ENCODE peak calls at places on chromosomes 4 and X, in nine cellular contexts. L is sigmoid colon, W is cardiac fibroblast, M is type B pancreatic cell, F is epithelial cell of proximal tubule, P is left ventricle myocardium inferior, Q is pancreas, X is fibroblast of pulmonary artery, E is GM20000. Z is an unnamed sample.

GRCh38 chr4:151418856-151419255 is 9.9 kb downstream of the FHIP1A start:
- DNase-seq in L (no peak), W (no peak), M (no peak), F (no peak), P (no peak), Q (no peak), X (no peak), E (no peak), Z (no peak)

GRCh38 chr4:147958459-147959065 is 226.7 kb downstream of the ARHGAP10 start:
- DNase-seq in L (no peak), W (no peak), M (no peak), F (no peak), P (no peak), Q (no peak), X (no peak), E (no peak), Z (no peak)

GRCh38 chr4:169208090-169208455 is 62.7 kb downstream of the SH3RF1 start:
- DNase-seq in L (no peak), W (peak; percentile 52), M (no peak), F (no peak), P (no peak), Q (no peak), X (no peak), E (no peak), Z (no peak)

GRCh38 chrX:153766098-153766817 is 2.2 kb downstream of the PLXNB3 start:
- DNase-seq in L (peak; percentile 77), W (peak; percentile 70), M (no peak), F (no peak), P (no peak), Q (peak; percentile 7), X (peak; percentile 63), E (no peak), Z (no peak)

GRCh38 chrX:128287693-128288092 is 235.5 kb upstream of the ACTRT1 start:
- DNase-seq in L (no peak), W (no peak), M (no peak), F (no peak), P (no peak), Q (no peak), X (no peak), E (no peak), Z (no peak)

GRCh38 chr4:11624370-11624769 is 195.7 kb upstream of the HS3ST1 start:
- DNase-seq in L (no peak), W (no peak), M (no peak), F (no peak), P (no peak), Q (no peak), X (no peak), E (no peak), Z (no peak)

GRCh38 chr4:80266902-80267380 is 477 bp downstream of the FGF5 start:
- DNase-seq in L (no peak), W (peak; percentile 56), M (no peak), F (no peak), P (no peak), Q (no peak), X (peak; percentile 61), E (no peak), Z (peak; percentile 84)

GRCh38 chr4:78704981-78705757 is 71.0 kb upstream of the BMP2K start:
- DNase-seq in L (no peak), W (peak; percentile 69), M (no peak), F (peak; percentile 45), P (no peak), Q (no peak), X (no peak), E (no peak), Z (no peak)

GRCh38 chr4:46393606-46394005 is 3.7 kb upstream of the GABRA2 start:
- DNase-seq in L (no peak), W (no peak), M (no peak), F (no peak), P (no peak), Q (no peak), X (no peak), E (no peak), Z (no peak)

GRCh38 chr4:46404961-46405360 is 15.0 kb upstream of the GABRA2 start:
- DNase-seq in L (no peak), W (no peak), M (no peak), F (no peak), P (no peak), Q (no peak), X (peak; percentile 14), E (no peak), Z (no peak)

GRCh38 chr4:46399440-46399839 is 9.5 kb upstream of the GABRA2 start:
- DNase-seq in L (no peak), W (no peak), M (no peak), F (no peak), P (no peak), Q (no peak), X (no peak), E (no peak), Z (no peak)
- TF ChIP-seq CTCF in L (no peak), W (no peak), M (no peak), F (no peak), P (no peak), Q (no peak), X (no peak), E (no peak), Z (no peak)

DNA sequence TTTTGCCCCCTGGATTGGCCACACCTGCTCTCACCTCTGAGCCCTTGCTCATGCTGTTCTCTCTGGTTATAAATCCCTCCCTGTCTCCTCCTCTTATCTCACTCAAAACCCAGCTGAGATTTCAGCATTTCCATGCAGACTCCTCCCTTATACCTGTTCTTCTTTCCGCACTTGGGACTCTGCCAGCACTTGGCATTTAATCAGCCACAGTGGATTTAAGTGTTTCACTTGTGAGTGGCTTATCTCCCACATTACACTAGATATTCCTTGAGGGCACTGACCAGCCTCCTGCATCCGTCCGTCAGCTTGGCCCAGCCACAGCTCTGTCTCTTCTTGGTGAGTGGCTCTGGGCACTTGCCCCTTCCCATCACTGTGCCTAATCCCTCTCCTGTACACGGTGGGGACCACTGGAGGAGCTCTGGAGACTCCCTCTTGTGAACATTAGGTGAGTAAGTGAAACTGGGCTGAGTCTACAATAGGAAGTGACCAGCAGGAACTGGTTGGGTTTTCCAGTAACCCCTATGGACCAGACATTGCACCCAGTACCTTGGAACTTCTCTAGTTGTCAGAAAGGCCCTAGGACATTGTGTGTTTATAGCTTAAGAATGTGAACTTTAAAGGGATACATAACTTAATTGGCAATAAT is 19.9 kb downstream of the FGFBP1 start:
- DNase-seq in L (no peak), W (no peak), M (no peak), F (no peak), P (no peak), Q (peak; percentile 56), X (no peak), E (no peak), Z (no peak)
- TF ChIP-seq CTCF in L (no peak), W (no peak), M (no peak), F (no peak), P (no peak), Q (no peak), X (no peak), E (no peak), Z (no peak)

DNA sequence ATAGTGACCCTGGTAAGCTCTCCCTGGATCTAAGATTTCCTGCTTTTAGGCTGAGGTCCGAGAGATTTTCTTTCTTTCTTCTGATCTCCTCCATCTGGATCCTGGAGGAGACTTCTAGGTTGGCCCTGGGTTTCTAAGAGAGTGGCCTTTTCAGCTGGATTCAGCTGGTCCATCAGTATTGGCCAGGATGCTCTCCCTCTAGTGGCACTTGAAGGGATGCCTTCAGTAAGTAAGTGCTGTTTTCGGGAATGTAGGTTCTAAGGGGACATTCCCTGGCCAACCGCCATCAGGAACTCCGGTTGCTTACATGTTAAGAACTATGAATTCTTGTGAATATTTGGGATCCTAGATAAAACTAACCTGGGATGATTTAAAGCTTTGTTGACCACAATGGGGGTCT is 56.9 kb downstream of the SERTM2 start:
- DNase-seq in L (no peak), W (peak; percentile 7), M (no peak), F (peak; percentile 6), P (no peak), Q (peak; percentile 10), X (peak; percentile 25), E (no peak), Z (no peak)
- TF ChIP-seq CTCF in L (no peak), W (peak; percentile 32), M (peak; percentile 74), F (peak; percentile 68), P (peak; percentile 12), Q (no peak), X (peak; percentile 50), E (no peak), Z (peak; percentile 62)

DNA sequence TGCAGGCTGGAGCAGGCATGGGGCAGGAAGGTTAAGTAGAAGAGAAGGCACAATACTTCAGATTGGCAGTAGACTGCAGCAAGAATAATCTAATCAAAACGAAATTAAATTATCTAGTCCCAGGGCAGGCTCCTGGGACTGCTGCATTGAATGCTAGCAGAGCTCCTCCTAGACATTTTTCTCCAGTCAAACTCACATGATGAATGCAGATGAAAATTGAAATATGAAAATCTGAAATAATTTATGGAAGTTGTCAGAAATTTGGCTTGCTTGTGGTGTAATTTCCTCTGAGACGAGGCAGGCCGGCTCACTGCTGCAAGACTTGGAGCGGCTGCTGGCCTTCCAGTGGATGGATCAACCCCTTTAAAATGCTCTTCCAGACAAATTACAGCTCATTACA is 78.0 kb upstream of the TMEM33 start:
- DNase-seq in L (no peak), W (no peak), M (no peak), F (no peak), P (no peak), Q (no peak), X (no peak), E (no peak), Z (no peak)
- TF ChIP-seq CTCF in L (no peak), W (no peak), M (no peak), F (no peak), P (no peak), Q (no peak), X (no peak), E (no peak), Z (no peak)

GRCh38 chr4:154416183-154416543 is 75.4 kb downstream of the DCHS2 start:
- DNase-seq in L (peak; percentile 77), W (peak; percentile 1), M (no peak), F (no peak), P (peak; percentile 31), Q (no peak), X (no peak), E (no peak), Z (no peak)
- TF ChIP-seq CTCF in L (no peak), W (no peak), M (peak; percentile 37), F (peak; percentile 33), P (no peak), Q (no peak), X (no peak), E (no peak), Z (peak; percentile 13)

DNA sequence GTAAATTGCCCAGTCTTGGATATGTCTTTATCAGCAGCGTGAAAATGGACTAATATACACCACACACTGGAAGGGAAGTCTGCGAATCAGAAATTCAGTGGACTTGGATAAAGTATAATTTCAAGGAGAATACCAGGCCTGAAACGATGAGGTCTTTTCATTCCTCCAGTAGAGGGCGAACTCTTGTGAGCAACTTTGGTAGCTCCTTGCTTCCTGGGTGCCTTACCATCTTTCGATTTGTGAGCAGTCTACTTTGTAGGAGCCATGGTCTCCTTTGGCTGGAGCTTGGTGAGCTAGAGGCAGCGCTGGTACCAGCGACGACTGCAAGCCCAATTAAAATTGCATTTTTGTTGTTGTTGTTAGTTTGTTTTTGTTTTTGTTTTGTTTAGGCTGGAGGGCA is 791.9 kb downstream of the FAT4 start:
- DNase-seq in L (no peak), W (no peak), M (no peak), F (no peak), P (no peak), Q (no peak), X (peak; percentile 0), E (no peak), Z (no peak)
- TF ChIP-seq CTCF in L (no peak), W (no peak), M (peak; percentile 40), F (peak; percentile 46), P (no peak), Q (no peak), X (peak; percentile 27), E (no peak), Z (peak; percentile 50)

GRCh38 chr4:1171306-1172227 is 816 bp downstream of the SPON2 start:
- DNase-seq in L (peak; percentile 71), W (no peak), M (peak; percentile 67), F (no peak), P (no peak), Q (no peak), X (no peak), E (peak; percentile 65), Z (no peak)
- TF ChIP-seq CTCF in L (no peak), W (no peak), M (peak; percentile 18), F (peak; percentile 3), P (no peak), Q (no peak), X (no peak), E (no peak), Z (peak; percentile 44)